ENCODE peak calls at places on chromosomes 4 and X, in nine cellular contexts. Z is Peyer's patch, U is IMR-90, G is astrocyte, M is pancreas, K is AG10803, W is K562, L is fibroblast of pulmonary artery, J is DND-41. N is an unnamed sample.

GRCh38 chr4:156705291-156705690 is 266.3 kb downstream of the PDGFC start:
- DNase-seq in K (peak), G (peak), L (peak), U (peak), W (no peak), J (no peak), M (no peak), Z (no peak), N (no peak)

GRCh38 chrX:38805294-38806053 is 4.2 kb downstream of the MID1IP1 start:
- DNase-seq in G (peak), U (peak), J (peak), W (peak), L (peak), M (peak), K (peak), Z (peak), N (peak)

GRCh38 chr4:9904976-9905587 is 116.2 kb downstream of the SLC2A9 start:
- DNase-seq in K (no peak), J (no peak), Z (no peak), U (peak), L (peak), M (no peak), W (no peak), G (peak), N (no peak)

GRCh38 chrX:13380230-13380629 is 60.4 kb upstream of the ATXN3L start:
- DNase-seq in W (no peak), M (no peak), L (peak), Z (no peak), G (peak), K (peak), J (no peak), U (peak), N (peak)

GRCh38 chr4:186032259-186032658 is 36.7 kb upstream of the TLR3 start:
- DNase-seq in U (no peak), K (no peak), J (no peak), Z (no peak), G (no peak), L (no peak), M (no peak), W (no peak), N (no peak)

GRCh38 chrX:86133761-86134160 is 14.5 kb upstream of the DACH2 start:
- DNase-seq in W (peak), K (peak), J (no peak), U (peak), Z (no peak), L (peak), M (no peak), G (no peak), N (peak)

GRCh38 chrX:39936886-39937770 is 160.6 kb downstream of the BCOR start:
- DNase-seq in W (peak), Z (no peak), J (peak), M (no peak), U (no peak), G (no peak), K (no peak), L (no peak), N (no peak)

GRCh38 chrX:28847423-28847822 is 260.2 kb downstream of the IL1RAPL1 start:
- DNase-seq in L (peak), G (peak), W (no peak), M (no peak), Z (no peak), J (no peak), K (no peak), U (peak), N (peak)

GRCh38 chr4:110860901-110861300 is 238.0 kb upstream of the PITX2 start:
- DNase-seq in U (no peak), Z (no peak), G (no peak), J (no peak), W (no peak), L (no peak), K (no peak), M (no peak), N (no peak)

GRCh38 chr4:39526810-39527295 is 386 bp downstream of the UGDH start:
- DNase-seq in L (no peak), G (peak), Z (no peak), U (no peak), K (no peak), M (no peak), J (peak), W (no peak), N (no peak)

GRCh38 chr4:48141048-48141447 is 7.0 kb upstream of the TXK start:
- DNase-seq in J (no peak), Z (no peak), M (no peak), K (peak), U (peak), W (peak), G (peak), L (peak), N (peak)

GRCh38 chrX:73446831-73447230 is at the start of gene CDX4:
- DNase-seq in L (no peak), U (no peak), G (no peak), J (no peak), Z (no peak), K (no peak), M (no peak), W (no peak), N (no peak)
- H3K4me3 ChIP-seq in L (no peak), U (no peak), G (no peak), J (no peak), Z (no peak), K (no peak), M (no peak), W (no peak), N (no peak)

GRCh38 chr4:145533011-145533410 is 51.4 kb downstream of the SMAD1 start:
- DNase-seq in W (no peak), U (no peak), L (no peak), G (peak), K (peak), J (no peak), Z (no peak), M (no peak), N (peak)
- TF ChIP-seq CTCF in W (no peak), U (no peak), L (no peak), G (no peak), K (no peak), J (no peak), Z (no peak), M (no peak), N (no peak)

DNA sequence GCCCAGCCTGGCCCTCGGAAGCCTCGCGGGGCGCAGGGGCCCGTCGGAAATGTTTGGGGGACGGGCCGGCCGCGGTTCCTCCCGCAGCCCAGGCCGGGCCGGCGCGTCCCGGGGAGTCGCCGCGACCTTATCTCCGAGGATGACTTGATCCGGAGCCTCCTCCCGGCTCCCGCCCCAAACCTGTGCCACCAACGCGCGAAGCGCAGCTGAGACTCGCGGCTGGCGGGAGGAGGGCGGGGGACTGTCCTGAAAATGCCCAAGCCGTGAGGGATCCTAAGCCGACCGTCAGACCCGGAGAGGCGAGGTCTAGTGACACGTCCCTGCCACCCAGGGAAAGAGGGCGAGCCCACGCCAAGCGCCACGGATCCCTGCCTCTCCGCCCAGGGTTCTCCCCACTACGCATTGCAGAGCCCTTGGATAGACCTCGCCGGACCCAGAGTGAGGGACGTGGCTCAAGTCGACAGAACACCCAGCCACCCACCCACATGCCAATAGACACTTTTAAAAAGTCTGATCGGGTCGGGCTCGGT is 26.9 kb downstream of the UTP14A start:
- DNase-seq in K (no peak), J (no peak), W (peak), G (no peak), L (no peak), M (peak), U (no peak), Z (peak), N (peak)
- H3K4me3 ChIP-seq in K (peak), J (peak), W (peak), G (peak), L (peak), M (peak), U (peak), Z (peak), N (peak)

DNA sequence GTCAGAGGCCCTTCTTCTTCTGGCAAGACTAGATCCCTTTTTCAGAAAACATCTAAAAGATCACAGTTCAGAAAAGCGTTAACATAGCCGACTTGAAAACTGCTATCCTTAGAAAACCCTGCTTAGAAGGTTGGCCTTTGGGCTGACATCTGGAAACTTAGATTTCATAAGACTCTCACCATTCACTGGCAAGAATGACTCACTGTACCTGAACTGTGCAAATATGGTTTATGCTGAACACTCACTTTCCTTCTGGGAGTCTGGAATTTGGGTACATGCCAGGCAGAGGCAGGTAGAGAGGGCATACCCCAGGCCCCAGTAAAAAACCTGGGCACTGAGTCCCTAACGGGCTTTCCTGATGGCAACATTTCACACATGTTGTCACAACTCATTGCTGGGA is 88.8 kb upstream of the GPC3 start:
- DNase-seq in J (no peak), Z (no peak), U (no peak), M (no peak), W (no peak), K (no peak), G (no peak), L (no peak), N (no peak)
- TF ChIP-seq CTCF in J (no peak), Z (no peak), U (no peak), M (no peak), W (no peak), K (no peak), G (no peak), L (no peak), N (no peak)

DNA sequence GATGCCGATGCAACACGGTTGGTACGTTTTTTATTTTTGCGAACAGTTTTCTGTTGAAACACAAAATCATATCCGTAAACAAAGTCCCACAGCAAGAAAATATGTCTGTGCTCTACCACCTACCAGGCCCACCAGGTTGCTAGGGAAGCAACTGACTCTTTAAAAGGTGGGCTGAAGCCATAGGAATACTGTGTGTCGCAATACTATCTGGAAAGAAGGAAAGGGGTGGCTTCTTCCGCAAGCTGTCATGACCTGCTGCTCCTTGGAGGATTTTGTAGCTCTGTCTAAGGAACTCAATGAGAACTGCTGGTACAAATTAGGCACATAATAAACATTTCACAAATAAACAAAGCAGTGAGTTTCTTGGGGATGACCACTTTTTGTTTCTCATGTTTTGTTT is 46.5 kb downstream of the BEND2 start:
- DNase-seq in K (no peak), U (no peak), M (no peak), G (no peak), L (no peak), J (no peak), W (no peak), Z (no peak), N (no peak)
- H3K4me3 ChIP-seq in K (no peak), U (no peak), M (no peak), G (no peak), L (no peak), J (no peak), W (no peak), Z (no peak), N (no peak)

GRCh38 chrX:131741103-131741581 is 197.3 kb downstream of the OR13H1 start:
- DNase-seq in W (no peak), K (no peak), G (peak), L (no peak), U (peak), M (peak), J (no peak), Z (peak), N (no peak)

GRCh38 chrX:131745942-131746489 is 202.1 kb downstream of the OR13H1 start:
- DNase-seq in J (no peak), W (no peak), K (no peak), G (no peak), U (no peak), M (no peak), Z (no peak), L (no peak), N (no peak)

GRCh38 chrX:131747173-131747572 is 203.3 kb downstream of the OR13H1 start:
- DNase-seq in Z (peak), G (peak), M (no peak), W (no peak), U (peak), L (no peak), K (no peak), J (no peak), N (no peak)

GRCh38 chrX:131746491-131746968 is 202.7 kb downstream of the OR13H1 start:
- DNase-seq in K (no peak), U (peak), J (peak), G (peak), L (no peak), W (peak), M (peak), Z (peak), N (peak)
- TF ChIP-seq CTCF in K (no peak), U (peak), J (peak), G (no peak), L (no peak), W (peak), M (no peak), Z (no peak), N (no peak)

GRCh38 chrX:48681539-48682183 is 1.9 kb upstream of the WAS start:
- DNase-seq in K (no peak), L (no peak), U (no peak), W (no peak), M (no peak), G (no peak), Z (no peak), J (no peak), N (no peak)

GRCh38 chrX:48683411-48683982 is at the start of gene WAS:
- DNase-seq in Z (peak), W (no peak), M (no peak), U (no peak), L (no peak), J (peak), G (no peak), K (no peak), N (no peak)

GRCh38 chrX:48676893-48677270 is 6.7 kb upstream of the WAS start:
- DNase-seq in U (no peak), G (no peak), M (no peak), J (peak), L (no peak), W (no peak), K (no peak), Z (no peak), N (no peak)

GRCh38 chrX:48676106-48676892 is 7.3 kb upstream of the WAS start:
- DNase-seq in G (peak), M (peak), U (peak), L (peak), K (peak), Z (peak), J (peak), W (peak), N (peak)

GRCh38 chrX:48677456-48678030 is 6.1 kb upstream of the WAS start:
- DNase-seq in J (no peak), U (no peak), K (no peak), G (no peak), M (no peak), L (no peak), Z (peak), W (no peak), N (peak)
- H3K4me3 ChIP-seq in J (peak), U (no peak), K (peak), G (no peak), M (no peak), L (no peak), Z (no peak), W (peak), N (no peak)

DNA sequence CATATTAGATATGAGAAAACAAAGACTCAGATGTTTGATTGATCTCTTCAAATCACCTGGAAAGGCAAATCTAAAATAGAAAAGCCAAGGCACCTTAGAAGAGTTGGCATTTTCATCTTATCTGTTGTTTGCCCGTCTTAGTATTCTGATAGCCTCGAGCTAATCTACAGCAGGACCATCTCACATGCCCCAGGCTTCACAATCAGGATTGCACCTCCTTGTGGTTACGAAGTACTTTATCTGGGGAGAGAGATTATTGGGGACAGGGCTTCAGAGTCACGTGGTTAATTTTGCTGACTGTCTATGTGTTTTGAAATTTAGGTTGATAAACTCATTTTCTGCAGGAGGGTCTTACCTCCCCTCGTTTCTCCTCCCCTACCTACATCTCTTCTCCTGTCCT is 313.1 kb upstream of the ANXA10 start:
- DNase-seq in U (no peak), W (no peak), G (no peak), K (no peak), L (peak), J (no peak), M (no peak), Z (no peak), N (no peak)
- TF ChIP-seq CTCF in U (no peak), W (no peak), G (no peak), K (no peak), L (peak), J (no peak), M (no peak), Z (no peak), N (no peak)

DNA sequence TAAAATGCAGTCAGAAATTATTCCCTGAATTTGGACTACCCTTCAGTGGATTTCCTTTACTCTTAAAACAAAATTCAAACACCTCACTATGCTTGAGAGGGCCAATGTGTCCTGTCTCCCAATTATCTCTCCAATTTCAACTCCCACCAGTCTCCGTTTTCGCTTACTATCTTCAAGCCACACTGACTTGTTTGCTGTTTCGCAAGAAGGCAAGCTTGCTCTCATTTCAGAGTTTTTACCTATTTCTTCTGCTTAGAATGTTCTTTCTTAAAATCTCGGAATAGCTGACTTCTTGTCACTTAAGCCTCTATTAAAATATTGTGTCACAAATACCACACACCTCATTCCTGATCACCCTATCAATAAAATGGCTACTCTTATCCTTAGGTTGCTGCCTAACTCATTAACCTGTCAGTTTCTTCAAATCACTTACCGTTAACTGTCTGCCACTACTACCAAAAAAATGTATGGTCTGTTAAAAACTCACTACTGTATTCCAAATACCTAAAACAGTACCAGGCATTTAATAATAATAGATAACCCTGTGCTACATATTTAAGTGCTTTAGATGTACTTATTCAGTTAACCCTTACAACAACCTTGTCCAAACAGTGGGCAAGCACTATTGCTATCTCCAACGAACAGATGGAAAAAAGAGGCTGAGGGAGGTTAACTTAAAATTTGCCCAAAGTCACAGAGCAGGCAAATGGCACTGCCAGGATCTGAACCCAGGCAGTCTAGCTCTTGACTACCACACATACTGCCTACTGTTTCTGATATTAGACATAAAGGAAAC is 2.9 kb downstream of the UBA6 start:
- DNase-seq in Z (no peak), M (no peak), K (no peak), J (no peak), U (no peak), L (no peak), W (peak), G (no peak), N (no peak)
- H3K4me3 ChIP-seq in Z (no peak), M (no peak), K (no peak), J (no peak), U (no peak), L (no peak), W (peak), G (no peak), N (no peak)

DNA sequence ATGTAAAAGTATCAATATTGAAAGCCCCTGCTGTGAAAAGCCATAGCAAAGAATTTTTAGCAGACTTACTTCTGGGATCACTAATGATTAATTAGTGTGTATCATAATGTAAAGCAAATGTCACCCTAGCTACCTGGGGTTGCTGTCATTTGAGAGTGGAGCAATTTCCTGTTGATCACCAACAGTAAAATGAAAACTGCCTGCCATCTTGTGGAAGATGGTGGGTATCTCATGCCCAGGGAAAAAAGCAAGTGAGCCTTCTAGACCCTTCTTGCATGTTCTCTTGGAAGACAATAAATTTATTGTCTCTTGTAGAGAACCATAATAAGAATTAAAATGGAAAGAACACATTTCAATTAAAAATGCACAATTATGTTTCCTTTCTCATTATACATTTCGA is 360.2 kb downstream of the ZIC3 start:
- DNase-seq in G (no peak), L (no peak), J (peak), M (no peak), K (no peak), Z (no peak), W (peak), U (no peak), N (no peak)
- TF ChIP-seq CTCF in G (peak), L (no peak), J (peak), M (no peak), K (no peak), Z (no peak), W (peak), U (no peak), N (no peak)